ENCODE peak calls at places on chromosomes 16 and 17, in four cellular contexts. One of them, this sample, is unnamed. For H3K36me3 and H3K4me1, the result is how much of the 10 kb centered on the place peaks cover.

GRCh38 chr16:86066755-86067154 is 167.8 kb downstream of the IRF8 start:
- DNase-seq in A673: no peak
- DNase-seq in thoracic aorta: no peak
- DNase-seq in cardiac muscle cell: no peak
- DNase-seq in this sample: no peak

GRCh38 chr17:39563476-39563875 is 44.2 kb downstream of the NEUROD2 start:
- DNase-seq in A673: peak
- DNase-seq in thoracic aorta: no peak
- DNase-seq in cardiac muscle cell: no peak
- DNase-seq in this sample: no peak

GRCh38 chr16:4945560-4946502 is 8.9 kb upstream of the PPL start:
- DNase-seq in A673: peak
- DNase-seq in thoracic aorta: no peak
- DNase-seq in cardiac muscle cell: no peak
- DNase-seq in this sample: no peak

GRCh38 chr16:89505204-89506112 is 2.7 kb upstream of the SPG7 start:
- DNase-seq in A673: peak
- DNase-seq in thoracic aorta: peak
- DNase-seq in cardiac muscle cell: no peak
- DNase-seq in this sample: peak

GRCh38 chr16:85316321-85316919 is 204.1 kb upstream of the CIBAR2 start:
- DNase-seq in A673: peak
- DNase-seq in thoracic aorta: no peak
- DNase-seq in cardiac muscle cell: peak
- DNase-seq in this sample: peak

GRCh38 chr17:72405662-72406230 is 284.9 kb downstream of the SOX9 start:
- DNase-seq in A673: no peak
- DNase-seq in thoracic aorta: no peak
- DNase-seq in cardiac muscle cell: no peak
- DNase-seq in this sample: no peak

GRCh38 chr16:85369741-85370528 is 243.2 kb upstream of the GSE1 start:
- DNase-seq in A673: peak
- DNase-seq in thoracic aorta: peak
- DNase-seq in cardiac muscle cell: peak
- DNase-seq in this sample: peak

GRCh38 chr17:13557077-13557476 is 44.7 kb downstream of the HS3ST3A1 start:
- DNase-seq in A673: no peak
- DNase-seq in thoracic aorta: no peak
- DNase-seq in cardiac muscle cell: no peak
- DNase-seq in this sample: no peak

GRCh38 chr17:37576281-37576680 is 32.9 kb downstream of the SYNRG start:
- DNase-seq in A673: no peak
- DNase-seq in thoracic aorta: no peak
- DNase-seq in cardiac muscle cell: no peak
- DNase-seq in this sample: no peak

GRCh38 chr17:75748706-75749105 is 16.3 kb downstream of the GALK1 start:
- DNase-seq in A673: no peak
- DNase-seq in thoracic aorta: no peak
- DNase-seq in cardiac muscle cell: no peak
- DNase-seq in this sample: no peak

GRCh38 chr16:3282103-3282746 is 1.1 kb upstream of the ZNF263 start:
- DNase-seq in A673: peak
- DNase-seq in thoracic aorta: no peak
- DNase-seq in cardiac muscle cell: peak
- DNase-seq in this sample: no peak

GRCh38 chr17:38735161-38735997 is 5.2 kb downstream of the CISD3 start:
- DNase-seq in A673: peak
- DNase-seq in thoracic aorta: no peak
- DNase-seq in cardiac muscle cell: peak
- DNase-seq in this sample: peak

GRCh38 chr16:83200005-83200779 is 573.4 kb downstream of the CDH13 start:
- DNase-seq in A673: no peak
- DNase-seq in thoracic aorta: no peak
- DNase-seq in cardiac muscle cell: peak
- DNase-seq in this sample: no peak

GRCh38 chr16:70398177-70398743 is 40.6 kb downstream of the ST3GAL2 start:
- DNase-seq in A673: no peak
- DNase-seq in thoracic aorta: no peak
- DNase-seq in cardiac muscle cell: no peak
- DNase-seq in this sample: no peak
- H3K36me3 ChIP-seq in A673: under half
- H3K36me3 ChIP-seq in thoracic aorta: under half
- H3K36me3 ChIP-seq in cardiac muscle cell: under half
- H3K36me3 ChIP-seq in this sample: under half

DNA sequence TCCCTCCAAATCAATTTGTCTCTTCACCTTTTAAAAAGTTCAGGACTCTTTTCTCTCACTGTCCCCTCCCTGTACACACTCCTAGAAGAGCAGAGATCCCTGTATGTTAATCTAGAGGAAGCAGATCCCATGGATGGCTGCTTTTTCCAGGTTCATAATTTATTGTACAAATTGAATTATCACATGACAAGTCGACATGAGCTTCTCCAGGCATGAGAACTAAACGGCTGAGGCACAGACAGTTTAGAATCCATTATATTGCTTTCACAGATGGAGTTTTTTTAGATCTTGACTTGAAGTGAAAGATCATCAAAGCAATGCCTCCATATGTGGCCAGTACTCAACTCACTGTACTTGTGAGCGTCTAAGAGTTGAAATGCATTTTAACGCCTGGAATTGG is 47.9 kb downstream of the RGS9 start:
- DNase-seq in A673: no peak
- DNase-seq in thoracic aorta: no peak
- DNase-seq in cardiac muscle cell: no peak
- DNase-seq in this sample: no peak
- H3K4me1 ChIP-seq in A673: under half
- H3K4me1 ChIP-seq in thoracic aorta: under half
- H3K4me1 ChIP-seq in cardiac muscle cell: under half
- H3K4me1 ChIP-seq in this sample: under half

DNA sequence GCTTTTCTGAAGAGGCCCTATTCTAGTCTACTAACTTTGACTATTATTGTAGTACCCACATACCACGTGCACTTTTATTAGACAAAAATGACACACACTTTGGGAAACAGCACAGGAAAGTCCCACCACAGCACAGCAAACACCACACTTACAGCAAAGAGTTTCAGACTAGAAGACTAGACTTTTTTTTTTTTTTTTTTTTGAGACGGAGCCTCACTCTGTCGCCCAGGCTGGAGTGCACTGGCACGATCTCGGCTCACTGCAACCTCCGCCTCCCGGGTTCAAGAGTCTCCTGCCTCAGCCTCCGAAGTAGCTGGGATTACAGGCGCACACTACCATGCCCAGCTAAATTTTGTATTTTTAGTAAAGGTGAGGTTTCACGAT is 20.1 kb downstream of the YWHAE start:
- DNase-seq in A673: no peak
- DNase-seq in thoracic aorta: no peak
- DNase-seq in cardiac muscle cell: no peak
- DNase-seq in this sample: no peak
- H3K36me3 ChIP-seq in A673: under half
- H3K36me3 ChIP-seq in thoracic aorta: under half
- H3K36me3 ChIP-seq in cardiac muscle cell: under half
- H3K36me3 ChIP-seq in this sample: under half

GRCh38 chr17:4610162-4610561 is 25.8 kb downstream of the SMTNL2 start:
- DNase-seq in A673: no peak
- DNase-seq in thoracic aorta: no peak
- DNase-seq in cardiac muscle cell: no peak
- DNase-seq in this sample: no peak
- H3K4me1 ChIP-seq in A673: under half
- H3K4me1 ChIP-seq in thoracic aorta: under half
- H3K4me1 ChIP-seq in cardiac muscle cell: half or more
- H3K4me1 ChIP-seq in this sample: under half

GRCh38 chr17:79085921-79086551 is 11.4 kb downstream of the ENGASE start:
- DNase-seq in A673: no peak
- DNase-seq in thoracic aorta: no peak
- DNase-seq in cardiac muscle cell: no peak
- DNase-seq in this sample: no peak
- H3K36me3 ChIP-seq in A673: under half
- H3K36me3 ChIP-seq in thoracic aorta: under half
- H3K36me3 ChIP-seq in cardiac muscle cell: under half
- H3K36me3 ChIP-seq in this sample: under half

GRCh38 chr16:81473969-81474959 is 29.7 kb downstream of the CMIP start:
- DNase-seq in A673: no peak
- DNase-seq in thoracic aorta: no peak
- DNase-seq in cardiac muscle cell: no peak
- DNase-seq in this sample: no peak
- H3K4me1 ChIP-seq in A673: under half
- H3K4me1 ChIP-seq in thoracic aorta: under half
- H3K4me1 ChIP-seq in cardiac muscle cell: under half
- H3K4me1 ChIP-seq in this sample: under half

DNA sequence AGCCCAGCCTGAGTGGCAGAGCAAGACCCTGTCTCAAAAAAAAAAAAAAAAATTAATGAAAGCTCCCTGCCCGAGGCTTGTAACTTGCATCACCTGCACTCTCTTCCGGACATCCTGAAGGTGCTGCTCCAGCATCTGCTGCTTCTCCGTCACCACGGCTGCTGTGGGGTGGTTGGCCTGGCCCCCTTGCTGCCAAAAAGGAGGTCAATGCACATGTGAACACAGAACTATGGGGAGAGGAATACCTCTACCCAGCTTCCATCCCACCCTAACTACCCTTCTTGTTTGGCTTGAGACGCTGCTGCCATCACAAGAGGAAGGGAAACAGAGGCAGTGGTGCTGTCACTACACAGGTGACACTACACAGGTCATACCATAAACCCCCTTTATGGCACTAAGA is 49.0 kb downstream of the STAT3 start:
- DNase-seq in A673: no peak
- DNase-seq in thoracic aorta: no peak
- DNase-seq in cardiac muscle cell: no peak
- DNase-seq in this sample: no peak
- H3K36me3 ChIP-seq in A673: under half
- H3K36me3 ChIP-seq in thoracic aorta: half or more
- H3K36me3 ChIP-seq in cardiac muscle cell: under half
- H3K36me3 ChIP-seq in this sample: under half